ENCODE peak calls at places on chromosomes 6 and 20, in five cellular contexts. O is esophagus squamous epithelium, Q is esophagus muscularis mucosa, C is AG10803, U is AG20443. L is an unnamed sample.

GRCh38 chr6:140441256-140441655 is 1066.8 kb upstream of the CITED2 start:
- DNase-seq in O (no peak), Q (no peak), C (peak), U (peak), L (peak)

GRCh38 chr6:146433881-146434741 is 109.5 kb upstream of the RAB32 start:
- DNase-seq in O (no peak), Q (no peak), C (peak), U (peak), L (peak)

GRCh38 chr6:138162104-138162946 is 586 bp downstream of the ARFGEF3 start:
- DNase-seq in O (no peak), Q (no peak), C (no peak), U (peak), L (no peak)

GRCh38 chr6:88422831-88423230 is 256.7 kb upstream of the CNR1 start:
- DNase-seq in O (no peak), Q (no peak), C (no peak), U (no peak), L (peak)

GRCh38 chr6:34295721-34296120 is 46.9 kb upstream of the SMIM29 start:
- DNase-seq in O (no peak), Q (no peak), C (no peak), U (no peak), L (no peak)

GRCh38 chr6:85252552-85252951 is 197.3 kb upstream of the NT5E start:
- DNase-seq in O (no peak), Q (no peak), C (no peak), U (no peak), L (no peak)

GRCh38 chr6:4459032-4459431 is 317.2 kb upstream of the CDYL start:
- DNase-seq in O (no peak), Q (peak), C (peak), U (peak), L (peak)

GRCh38 chr6:13814176-13814937 is at the start of gene MCUR1:
- DNase-seq in O (peak), Q (peak), C (peak), U (peak), L (peak)

GRCh38 chr20:21027569-21027968 is 78.6 kb downstream of the LINC00237 start:
- DNase-seq in O (no peak), Q (no peak), C (no peak), U (peak), L (no peak)

GRCh38 chr20:60813066-60813465 is 439.0 kb upstream of the CDH4 start:
- DNase-seq in O (no peak), Q (peak), C (no peak), U (no peak), L (no peak)

GRCh38 chr6:105711216-105711615 is 308.3 kb upstream of the PREP start:
- DNase-seq in O (no peak), Q (no peak), C (peak), U (peak), L (no peak)

GRCh38 chr6:167094820-167095637 is 27.9 kb upstream of the CCR6 start:
- DNase-seq in O (no peak), Q (no peak), C (no peak), U (no peak), L (no peak)

GRCh38 chr6:82015043-82015442 is 232.5 kb downstream of the IBTK start:
- DNase-seq in O (no peak), Q (no peak), C (no peak), U (no peak), L (no peak)

GRCh38 chr6:41503841-41504525 is 42.2 kb upstream of the FOXP4 start:
- DNase-seq in O (no peak), Q (no peak), C (peak), U (peak), L (no peak)

GRCh38 chr6:33117826-33118277 is 42.1 kb downstream of the HLA-DPB1 start:
- DNase-seq in O (no peak), Q (no peak), C (no peak), U (no peak), L (no peak)

GRCh38 chr6:33431880-33432541 is 12.1 kb downstream of the SYNGAP1 start:
- DNase-seq in O (no peak), Q (no peak), C (no peak), U (peak), L (no peak)

GRCh38 chr20:4601630-4602296 is 119.9 kb upstream of the PRND start:
- DNase-seq in O (no peak), Q (peak), C (peak), U (peak), L (peak)